ENCODE peak calls at places on chromosome 21, in four cellular contexts. P, O, G and F are unnamed samples.

GRCh38 chr21:16509466-16509865 is 779.7 kb downstream of the USP25 start:
- DNase-seq in G (peak; percentile 92), O (peak; percentile 81), P (no peak), F (no peak)

GRCh38 chr21:31750843-31751242 is 18.9 kb upstream of the SCAF4 start:
- DNase-seq in O (peak; percentile 61), G (peak; percentile 43), P (no peak), F (peak; percentile 57)

GRCh38 chr21:22223385-22223784 is 1225.2 kb downstream of the NCAM2 start:
- DNase-seq in O (no peak), P (no peak), G (no peak), F (no peak)

GRCh38 chr21:39182484-39183271 is 573 bp downstream of the PSMG1 start:
- DNase-seq in O (peak; percentile 58), G (no peak), P (no peak), F (no peak)

GRCh38 chr21:36491191-36491916 is 11.4 kb upstream of the CLDN14 start:
- DNase-seq in P (peak; percentile 26), O (peak; percentile 82), G (peak; percentile 60), F (no peak)

GRCh38 chr21:23541571-23541970 is 2065.7 kb downstream of the MRPL39 start:
- DNase-seq in G (no peak), P (no peak), O (no peak), F (no peak)

GRCh38 chr21:16752109-16752508 is 760.7 kb upstream of the CXADR start:
- DNase-seq in P (no peak), O (no peak), G (no peak), F (no peak)

GRCh38 chr21:20997633-20998455 is at the start of gene NCAM2:
- DNase-seq in P (peak; percentile 95), G (peak; percentile 88), O (peak; percentile 82), F (peak; percentile 9)

GRCh38 chr21:40074710-40075109 is 207.5 kb downstream of the PCP4 start:
- DNase-seq in P (no peak), O (no peak), G (no peak), F (no peak)

GRCh38 chr21:31173881-31174555 is 135.7 kb upstream of the KRTAP19-8 start:
- DNase-seq in P (peak; percentile 6), G (no peak), O (no peak), F (no peak)

GRCh38 chr21:30340714-30341573 is 3.5 kb upstream of the KRTAP27-1 start:
- DNase-seq in O (peak; percentile 51), G (peak; percentile 5), P (peak; percentile 52), F (peak; percentile 45)

GRCh38 chr21:39648879-39649278 is 36.1 kb downstream of the B3GALT5 start:
- DNase-seq in O (no peak), G (no peak), P (no peak), F (no peak)

GRCh38 chr21:25582164-25582563 is 25.1 kb downstream of the MRPL39 start:
- DNase-seq in G (no peak), P (no peak), O (no peak), F (no peak)

GRCh38 chr21:15978158-15978805 is 248.5 kb downstream of the USP25 start:
- DNase-seq in G (peak; percentile 95), P (no peak), O (peak; percentile 20), F (peak; percentile 9)

GRCh38 chr21:18522181-18522771 is 118.7 kb upstream of the TMPRSS15 start:
- DNase-seq in G (peak; percentile 17), P (peak; percentile 16), O (no peak), F (no peak)

GRCh38 chr21:17947546-17947945 is 128.4 kb upstream of the C21orf91 start:
- DNase-seq in G (no peak), P (no peak), O (no peak), F (no peak)

GRCh38 chr21:14533555-14534400 is 12.3 kb downstream of the SAMSN1 start:
- DNase-seq in P (no peak), G (peak; percentile 54), O (peak; percentile 76), F (peak; percentile 88)

GRCh38 chr21:44420416-44421205 is 34.7 kb upstream of the LRRC3 start:
- DNase-seq in O (no peak), P (no peak), G (no peak), F (no peak)

GRCh38 chr21:25487046-25487594 is 120.2 kb downstream of the MRPL39 start:
- DNase-seq in O (peak; percentile 34), P (no peak), G (no peak), F (no peak)

GRCh38 chr21:25578070-25578961 is 29.0 kb downstream of the MRPL39 start:
- DNase-seq in O (no peak), P (no peak), G (peak; percentile 45), F (no peak)

GRCh38 chr21:25297117-25297516 is 310.2 kb downstream of the MRPL39 start:
- DNase-seq in P (no peak), G (no peak), O (no peak), F (no peak)

GRCh38 chr21:40829308-40829707 is 17.6 kb downstream of the DSCAM start:
- DNase-seq in O (no peak), G (peak; percentile 48), P (no peak), F (no peak)

GRCh38 chr21:36589352-36589971 is 109.5 kb upstream of the SIM2 start:
- DNase-seq in G (peak; percentile 13), O (peak; percentile 67), P (peak; percentile 19), F (no peak)

GRCh38 chr21:15552914-15553491 is 176.8 kb upstream of the USP25 start:
- DNase-seq in P (no peak), G (peak; percentile 1), O (peak; percentile 62), F (peak; percentile 38)

GRCh38 chr21:28086861-28087581 is 905.7 kb downstream of the LTN1 start:
- DNase-seq in P (no peak), G (no peak), O (no peak), F (no peak)

GRCh38 chr21:16061194-16061593 is 331.4 kb downstream of the USP25 start:
- DNase-seq in P (no peak), G (no peak), O (no peak), F (no peak)

DNA sequence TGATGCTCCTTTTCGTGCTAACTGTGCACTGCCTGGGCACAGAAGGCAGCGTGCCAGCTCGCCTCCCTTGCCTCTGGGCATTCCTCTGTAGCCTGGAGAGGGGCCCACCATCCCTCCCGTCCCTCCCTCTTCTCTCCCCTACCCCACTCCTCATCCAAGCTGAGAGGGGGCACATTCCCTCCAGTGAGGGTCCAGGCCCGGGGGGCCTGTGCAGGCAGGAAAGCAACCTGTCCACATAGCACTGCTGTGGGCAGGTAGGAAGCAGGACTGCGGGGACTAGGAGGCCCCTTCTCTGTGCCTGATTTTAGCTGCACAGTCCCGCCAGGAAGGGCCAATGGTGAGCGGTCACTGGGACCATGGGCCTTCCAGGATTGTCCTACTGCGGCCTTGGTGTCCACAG is 10.3 kb upstream of the PKNOX1 start:
- DNase-seq in P (no peak), O (no peak), G (no peak), F (no peak)
- H3K27ac ChIP-seq in P (no peak overlapping the region), O (no peak overlapping the region), G (no peak overlapping the region), F (no peak overlapping the region)

GRCh38 chr21:45555557-45556301 is 13.5 kb upstream of the SLC19A1 start:
- DNase-seq in O (peak; percentile 80), G (peak; percentile 88), P (peak; percentile 92), F (peak; percentile 56)
- H2AFZ ChIP-seq in O (peak overlapping the region; percentile 78), G (peak overlapping the region; percentile 74), P (no peak overlapping the region), F (peak overlapping the region; percentile 89)

GRCh38 chr21:29315155-29315749 is 16.5 kb downstream of the BACH1 start:
- DNase-seq in G (no peak), O (no peak), P (no peak), F (peak; percentile 30)

GRCh38 chr21:29316806-29317205 is 18.1 kb downstream of the BACH1 start:
- DNase-seq in P (no peak), O (no peak), G (no peak), F (no peak)

GRCh38 chr21:29316029-29316742 is 17.5 kb downstream of the BACH1 start:
- DNase-seq in P (no peak), O (no peak), G (no peak), F (no peak)

GRCh38 chr21:29311802-29312201 is 13.1 kb downstream of the BACH1 start:
- DNase-seq in O (no peak), G (no peak), P (no peak), F (no peak)

GRCh38 chr21:29313662-29314408 is 15.1 kb downstream of the BACH1 start:
- DNase-seq in P (no peak), O (no peak), G (no peak), F (no peak)
- H3K27ac ChIP-seq in P (no peak overlapping the region), O (no peak overlapping the region), G (no peak overlapping the region), F (no peak overlapping the region)

GRCh38 chr21:35050348-35051286 is 1.5 kb upstream of the RUNX1 start:
- DNase-seq in P (no peak), G (peak; percentile 77), O (peak; percentile 24), F (peak; percentile 12)
- H2AFZ ChIP-seq in P (no peak overlapping the region), G (no peak overlapping the region), O (peak overlapping the region; percentile 72), F (no peak overlapping the region)

GRCh38 chr21:42388740-42389448 is 7.0 kb downstream of the TMPRSS3 start:
- DNase-seq in P (no peak), O (no peak), G (no peak), F (no peak)
- H3K27ac ChIP-seq in P (no peak overlapping the region), O (no peak overlapping the region), G (no peak overlapping the region), F (no peak overlapping the region)

GRCh38 chr21:37829447-37829846 is 86.8 kb downstream of the KCNJ6 start:
- DNase-seq in P (no peak), O (peak; percentile 85), G (peak; percentile 72), F (peak; percentile 55)

GRCh38 chr21:37833301-37833700 is 83.0 kb downstream of the KCNJ6 start:
- DNase-seq in O (no peak), P (no peak), G (no peak), F (no peak)

GRCh38 chr21:37829043-37829442 is 87.2 kb downstream of the KCNJ6 start:
- DNase-seq in P (no peak), O (no peak), G (no peak), F (no peak)

GRCh38 chr21:37827878-37828277 is 88.4 kb downstream of the KCNJ6 start:
- DNase-seq in P (no peak), O (no peak), G (no peak), F (no peak)

DNA sequence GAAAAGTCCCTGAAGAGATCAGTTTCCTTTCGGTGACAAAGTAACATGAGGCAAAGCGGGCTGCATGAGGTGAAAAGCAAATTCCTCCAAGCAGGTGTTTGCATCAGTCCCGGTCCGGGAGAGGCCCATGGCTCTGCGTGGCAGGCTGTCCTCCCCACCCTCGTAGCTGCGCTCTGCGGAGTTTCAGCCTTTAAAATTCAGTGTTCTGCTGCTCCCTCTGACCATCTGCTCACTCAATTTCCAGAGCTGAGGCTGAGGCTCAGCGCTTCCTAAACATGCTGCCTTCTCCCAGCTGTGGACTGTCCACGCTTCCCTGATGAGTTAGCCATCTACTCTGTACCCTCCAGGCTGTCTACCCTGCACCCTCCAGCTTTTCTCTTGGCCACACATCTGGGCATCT is 87.7 kb downstream of the KCNJ6 start:
- DNase-seq in P (no peak), O (no peak), G (no peak), F (no peak)
- H2AFZ ChIP-seq in P (peak overlapping the region; percentile 50), O (no peak overlapping the region), G (no peak overlapping the region), F (no peak overlapping the region)

DNA sequence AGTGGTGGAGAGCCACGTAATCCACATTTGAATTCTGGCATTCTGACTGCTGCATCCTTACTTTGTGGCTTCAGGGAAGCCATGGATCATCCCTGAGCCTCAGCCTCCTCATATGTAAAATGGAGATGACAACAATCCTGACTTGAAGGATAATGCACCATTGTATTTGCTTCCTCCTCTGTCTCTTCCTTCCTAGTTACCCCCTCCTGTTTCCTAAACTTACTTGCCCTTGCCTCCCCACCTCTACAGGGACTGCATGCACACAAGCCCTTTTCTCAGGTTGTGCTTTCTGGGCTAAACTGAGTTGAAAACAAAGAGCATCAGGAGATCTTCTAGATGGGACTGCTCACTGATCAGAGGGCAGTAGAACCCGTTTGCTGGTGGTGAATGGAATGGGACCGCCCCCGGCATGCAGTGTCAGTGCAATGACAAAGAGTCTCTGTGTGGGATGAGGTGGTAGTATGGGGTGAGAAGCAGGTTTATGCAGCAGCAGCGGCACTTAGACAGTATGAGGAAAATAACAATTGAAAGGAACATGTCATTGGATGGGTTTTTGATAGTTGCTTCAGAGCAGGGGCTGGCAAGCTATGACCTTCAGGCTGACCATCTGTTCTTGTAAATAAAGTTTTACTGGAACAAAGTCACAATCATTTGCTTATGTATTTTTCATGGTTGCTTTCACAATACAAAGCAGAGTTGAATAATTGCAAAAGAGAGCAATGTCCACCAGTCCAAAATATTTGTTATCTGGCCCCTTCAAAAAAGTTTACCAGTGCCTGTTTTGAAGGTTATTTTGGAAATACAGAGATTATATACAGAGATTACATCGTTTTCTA is 6.1 kb upstream of the ADAMTS1 start:
- DNase-seq in O (no peak), P (no peak), G (no peak), F (peak; percentile 33)
- H3K27ac ChIP-seq in O (no peak overlapping the region), P (no peak overlapping the region), G (no peak overlapping the region), F (no peak overlapping the region)